ENCODE peak calls at places on chromosome 13, in nine cellular contexts. D, O, Z, V, S, K, T, H and Y are unnamed samples.
A peak's percentile ranks its signal among the peaks of the same experiment; 100 is the strongest.

GRCh38 chr13:99878921-99879610 is 92.5 kb downstream of the ZIC5 start:
- DNase-seq in D (no peak), O (no peak), Z (no peak), V (no peak), S (no peak), K (no peak), T (no peak), H (no peak), Y (no peak)

GRCh38 chr13:108859202-108860012 is 230.0 kb downstream of the MYO16 start:
- DNase-seq in D (no peak), O (no peak), Z (no peak), V (no peak), S (peak; percentile 41), K (no peak), T (no peak), H (no peak), Y (no peak)

GRCh38 chr13:110538632-110539031 is 22.9 kb downstream of the RAB20 start:
- DNase-seq in D (no peak), O (no peak), Z (no peak), V (peak; percentile 45), S (no peak), K (no peak), T (no peak), H (no peak), Y (peak; percentile 80)

GRCh38 chr13:93388701-93389100 is 162.1 kb downstream of the GPC6 start:
- DNase-seq in D (no peak), O (no peak), Z (no peak), V (no peak), S (no peak), K (no peak), T (no peak), H (no peak), Y (no peak)

GRCh38 chr13:46731535-46731934 is 65.4 kb downstream of the ESD start:
- DNase-seq in D (no peak), O (no peak), Z (no peak), V (no peak), S (no peak), K (no peak), T (no peak), H (no peak), Y (no peak)

GRCh38 chr13:39095500-39095899 is 57.2 kb downstream of the NHLRC3 start:
- DNase-seq in D (no peak), O (no peak), Z (no peak), V (no peak), S (no peak), K (no peak), T (no peak), H (no peak), Y (no peak)

GRCh38 chr13:44420376-44421220 is 47.0 kb downstream of the SERP2 start:
- DNase-seq in D (no peak), O (no peak), Z (no peak), V (no peak), S (peak; percentile 49), K (no peak), T (no peak), H (no peak), Y (no peak)

GRCh38 chr13:101397742-101398141 is 18.6 kb downstream of the NALCN start:
- DNase-seq in D (no peak), O (no peak), Z (no peak), V (no peak), S (no peak), K (no peak), T (no peak), H (no peak), Y (no peak)

GRCh38 chr13:104286566-104287290 is 1220.5 kb upstream of the SLC10A2 start:
- DNase-seq in D (no peak), O (no peak), Z (no peak), V (no peak), S (peak; percentile 33), K (no peak), T (no peak), H (no peak), Y (no peak)

GRCh38 chr13:50037788-50038187 is 22.5 kb downstream of the KCNRG start:
- DNase-seq in D (no peak), O (no peak), Z (no peak), V (no peak), S (no peak), K (no peak), T (no peak), H (no peak), Y (no peak)

GRCh38 chr13:69683921-69684663 is 423.5 kb upstream of the ATXN8OS start:
- DNase-seq in D (no peak), O (no peak), Z (no peak), V (no peak), S (no peak), K (no peak), T (no peak), H (no peak), Y (no peak)

GRCh38 chr13:25112856-25113255 is 16.9 kb downstream of the PABPC3 start:
- DNase-seq in D (no peak), O (no peak), Z (no peak), V (no peak), S (no peak), K (no peak), T (no peak), H (no peak), Y (no peak)

GRCh38 chr13:109819851-109820250 is 33.5 kb upstream of the IRS2 start:
- DNase-seq in D (no peak), O (no peak), Z (no peak), V (no peak), S (no peak), K (no peak), T (no peak), H (no peak), Y (no peak)

GRCh38 chr13:66353664-66354063 is 876.5 kb downstream of the PCDH9 start:
- DNase-seq in D (no peak), O (no peak), Z (no peak), V (no peak), S (no peak), K (peak; percentile 1), T (no peak), H (no peak), Y (no peak)

GRCh38 chr13:26037302-26037701 is 14.5 kb downstream of the SHISA2 start:
- DNase-seq in D (no peak), O (no peak), Z (no peak), V (no peak), S (peak; percentile 92), K (no peak), T (no peak), H (peak; percentile 23), Y (no peak)

GRCh38 chr13:52703482-52703881 is 36.1 kb downstream of the CNMD start:
- DNase-seq in D (no peak), O (no peak), Z (no peak), V (no peak), S (peak; percentile 37), K (no peak), T (no peak), H (no peak), Y (no peak)

GRCh38 chr13:100921139-100921538 is 246.5 kb upstream of the TMTC4 start:
- DNase-seq in D (no peak), O (no peak), Z (no peak), V (no peak), S (no peak), K (no peak), T (no peak), H (no peak), Y (no peak)

DNA sequence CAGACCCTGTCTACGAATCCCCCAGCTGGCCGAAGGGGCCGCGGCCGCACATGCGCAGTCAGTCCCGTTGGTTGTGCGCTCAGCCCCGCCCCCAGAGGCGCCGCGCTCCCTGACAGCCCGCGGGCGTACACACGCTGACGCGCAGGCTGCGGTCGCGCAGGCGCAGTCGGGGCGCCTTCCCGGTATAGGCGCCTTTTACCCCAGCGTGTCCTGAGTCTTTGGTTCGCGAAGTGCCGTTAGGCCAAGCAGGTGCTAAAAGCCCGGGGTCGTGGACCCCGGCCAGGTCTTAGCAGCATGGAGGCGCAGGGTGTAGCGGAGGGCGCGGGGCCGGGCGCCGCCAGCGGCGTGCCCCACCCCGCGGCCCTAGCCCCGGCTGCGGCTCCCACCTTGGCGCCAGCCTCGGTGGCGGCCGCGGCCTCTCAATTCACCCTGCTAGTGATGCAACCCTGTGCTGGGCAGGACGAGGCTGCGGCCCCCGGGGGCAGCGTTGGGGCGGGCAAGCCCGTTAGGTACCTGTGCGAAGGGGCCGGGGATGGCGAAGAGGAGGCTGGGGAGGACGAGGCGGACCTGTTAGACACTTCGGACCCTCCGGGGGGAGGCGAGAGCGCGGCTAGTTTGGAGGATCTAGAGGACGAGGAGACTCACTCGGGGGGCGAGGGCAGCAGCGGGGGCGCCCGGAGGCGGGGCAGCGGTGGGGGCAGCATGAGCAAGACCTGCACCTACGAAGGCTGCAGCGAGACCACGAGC is at the start of gene RFXAP:
- DNase-seq in D (peak; percentile 94), O (peak; percentile 93), Z (peak; percentile 70), V (peak; percentile 92), S (peak; percentile 94), K (no peak), T (peak; percentile 97), H (peak; percentile 60), Y (peak; percentile 98)
- TF ChIP-seq POLR2AphosphoS5 in D (peak; percentile 85), O (peak; percentile 53), Z (no peak), V (peak; percentile 81), S (peak; percentile 69), K (no peak), T (peak; percentile 73), H (peak; percentile 64), Y (peak; percentile 92)

GRCh38 chr13:98650376-98651107 is 73.6 kb upstream of the STK24 start:
- DNase-seq in D (no peak), O (peak; percentile 86), Z (no peak), V (peak; percentile 92), S (no peak), K (no peak), T (no peak), H (no peak), Y (no peak)
- TF ChIP-seq POLR2AphosphoS5 in D (no peak), O (no peak), Z (peak; percentile 33), V (no peak), S (no peak), K (no peak), T (no peak), H (no peak), Y (no peak)

DNA sequence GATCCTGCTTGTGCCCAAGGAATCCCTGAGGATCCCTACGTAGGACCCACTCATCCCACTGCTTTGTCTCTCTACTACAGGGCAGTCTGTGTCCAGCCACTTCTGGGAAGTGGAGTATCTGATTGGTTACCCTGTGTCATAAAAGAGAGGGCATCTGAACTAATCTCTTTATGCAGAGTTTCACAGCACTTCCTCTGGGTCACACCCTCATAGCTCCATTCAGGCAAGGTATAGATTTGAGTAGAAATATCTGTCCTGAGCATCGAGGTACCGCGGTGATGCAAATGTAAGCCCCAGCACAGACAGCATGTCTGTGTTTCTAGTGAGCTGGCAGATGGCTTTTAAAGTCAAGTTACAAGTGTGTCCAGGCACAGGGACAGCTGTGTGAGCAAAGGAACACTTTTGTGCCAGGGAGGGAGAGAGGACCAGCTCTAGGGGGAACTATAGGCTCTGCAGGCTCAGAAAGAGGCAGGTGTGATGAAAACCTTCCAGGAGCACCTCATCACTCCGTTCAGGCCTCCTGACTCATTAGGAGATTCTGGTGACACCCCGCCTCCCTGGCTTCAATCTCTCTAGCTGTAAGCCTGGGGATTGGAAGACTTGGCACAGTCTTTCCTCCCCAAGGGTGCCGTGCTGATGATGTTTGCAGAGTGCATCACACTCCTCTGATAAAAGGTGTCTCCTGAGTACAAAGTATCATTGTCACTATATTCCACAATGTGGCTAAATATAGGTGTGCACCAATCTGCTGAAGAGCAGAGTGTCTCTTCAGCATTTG is 84.3 kb upstream of the UBL3 start:
- DNase-seq in D (no peak), O (no peak), Z (no peak), V (no peak), S (no peak), K (no peak), T (no peak), H (no peak), Y (no peak)
- TF ChIP-seq POLR2AphosphoS5 in D (no peak), O (no peak), Z (no peak), V (no peak), S (no peak), K (no peak), T (no peak), H (no peak), Y (no peak)

GRCh38 chr13:34627499-34627898 is 314.6 kb upstream of the NBEA start:
- DNase-seq in D (no peak), O (no peak), Z (no peak), V (no peak), S (peak; percentile 29), K (no peak), T (no peak), H (no peak), Y (no peak)
- TF ChIP-seq POLR2AphosphoS5 in D (no peak), O (no peak), Z (no peak), V (no peak), S (no peak), K (no peak), T (no peak), H (no peak), Y (no peak)